ENCODE peak calls at places on chromosomes 1 and 21, in nine cellular contexts. M is cardiac septum; A is NCI-H1092; N is NCI-H510A; G is CD8-positive, alpha-beta memory T cell; J is CD4-positive, CD25-positive, alpha-beta regulatory T cell; Z is AML-193; F is LHCN-M2; I is activated T-helper 1 cell treated with anti-CD3 and anti-CD28 coated beads, Interleukin-2, amount 50 U/mL, for 16 hours. P is an unnamed sample.

GRCh38 chr1:113949007-113949406 is 19.9 kb downstream of the HIPK1 start:
- DNase-seq in M (no peak), A (no peak), N (no peak), G (no peak), J (no peak), Z (peak; percentile 10), F (no peak), I (no peak), P (no peak)

GRCh38 chr1:16145988-16146887 is 9.6 kb downstream of the EPHA2 start:
- DNase-seq in M (peak; percentile 92), A (no peak), N (no peak), G (no peak), J (no peak), Z (no peak), F (peak; percentile 91), I (no peak), P (no peak)

GRCh38 chr1:9539829-9540550 is 725 bp downstream of the SLC25A33 start:
- DNase-seq in M (peak; percentile 78), A (peak; percentile 28), N (peak; percentile 87), G (peak; percentile 2), J (peak; percentile 43), Z (peak; percentile 28), F (peak; percentile 46), I (peak; percentile 34), P (peak; percentile 44)

GRCh38 chr21:41726058-41726558 is 40.7 kb downstream of the RIPK4 start:
- DNase-seq in M (no peak), A (no peak), N (no peak), G (no peak), J (no peak), Z (no peak), F (no peak), I (no peak), P (no peak)

GRCh38 chr1:15923241-15923640 is 52.7 kb downstream of the ZBTB17 start:
- DNase-seq in M (no peak), A (no peak), N (no peak), G (no peak), J (no peak), Z (no peak), F (peak; percentile 67), I (no peak), P (no peak)

GRCh38 chr1:24215226-24215814 is 28.2 kb upstream of the IFNLR1 start:
- DNase-seq in M (no peak), A (no peak), N (no peak), G (no peak), J (no peak), Z (no peak), F (no peak), I (no peak), P (no peak)

GRCh38 chr21:34875830-34876229 is 173.3 kb downstream of the RUNX1 start:
- DNase-seq in M (no peak), A (no peak), N (no peak), G (no peak), J (no peak), Z (no peak), F (no peak), I (no peak), P (no peak)

GRCh38 chr1:45490121-45490622 is 791 bp downstream of the TESK2 start:
- DNase-seq in M (no peak), A (no peak), N (no peak), G (no peak), J (no peak), Z (no peak), F (no peak), I (no peak), P (peak; percentile 46)

GRCh38 chr1:226233293-226233692 is 9.8 kb downstream of the MIXL1 start:
- DNase-seq in M (no peak), A (no peak), N (no peak), G (no peak), J (no peak), Z (no peak), F (no peak), I (no peak), P (no peak)

GRCh38 chr1:75719810-75720209 is 4.7 kb upstream of the ACADM start:
- DNase-seq in M (no peak), A (no peak), N (no peak), G (no peak), J (no peak), Z (no peak), F (no peak), I (no peak), P (no peak)

GRCh38 chr21:15045017-15045416 is 19.8 kb downstream of the NRIP1 start:
- DNase-seq in M (no peak), A (no peak), N (no peak), G (no peak), J (no peak), Z (no peak), F (no peak), I (no peak), P (no peak)

GRCh38 chr1:45340816-45341215 is 576 bp upstream of the MUTYH start:
- DNase-seq in M (no peak), A (no peak), N (no peak), G (no peak), J (no peak), Z (no peak), F (peak; percentile 30), I (no peak), P (no peak)

GRCh38 chr1:113255728-113256347 is 134.5 kb upstream of the MAGI3 start:
- DNase-seq in M (no peak), A (no peak), N (peak; percentile 21), G (no peak), J (no peak), Z (no peak), F (no peak), I (no peak), P (no peak)

GRCh38 chr1:49363628-49364027 is 586.9 kb upstream of the BEND5 start:
- DNase-seq in M (no peak), A (no peak), N (no peak), G (no peak), J (no peak), Z (no peak), F (no peak), I (no peak), P (no peak)

GRCh38 chr1:233281711-233282581 is 13.6 kb downstream of the PCNX2 start:
- DNase-seq in M (no peak), A (no peak), N (no peak), G (no peak), J (no peak), Z (no peak), F (peak; percentile 65), I (no peak), P (peak; percentile 21)

GRCh38 chr1:22826630-22827580 is 116.3 kb downstream of the EPHB2 start:
- DNase-seq in M (no peak), A (peak; percentile 15), N (no peak), G (no peak), J (no peak), Z (no peak), F (no peak), I (no peak), P (no peak)

GRCh38 chr1:244231572-244232315 is 180.7 kb downstream of the ZBTB18 start:
- DNase-seq in M (no peak), A (peak; percentile 87), N (peak; percentile 63), G (no peak), J (no peak), Z (no peak), F (peak; percentile 67), I (no peak), P (peak; percentile 34)

GRCh38 chr1:184409011-184409410 is 22.2 kb downstream of the C1orf21 start:
- DNase-seq in M (no peak), A (no peak), N (no peak), G (no peak), J (no peak), Z (no peak), F (no peak), I (no peak), P (no peak)

GRCh38 chr1:31238986-31239613 is 587 bp downstream of the NKAIN1 start:
- DNase-seq in M (no peak), A (no peak), N (no peak), G (no peak), J (no peak), Z (no peak), F (no peak), I (no peak), P (no peak)